ENCODE peak calls at places on chromosomes 4 and X, in four cellular contexts. I is mesothelial cell of epicardium; Z is CD4-positive, alpha-beta memory T cell; S is Karpas-422. F is an unnamed sample.

GRCh38 chr4:101865501-101866062 is 75.1 kb downstream of the BANK1 start:
- DNase-seq in I (no peak), Z (no peak), S (no peak), F (no peak)

GRCh38 chr4:149095798-149096197 is 653.6 kb upstream of the NR3C2 start:
- DNase-seq in I (no peak), Z (no peak), S (no peak), F (no peak)

GRCh38 chrX:131821945-131822622 is 201.0 kb upstream of the STK26 start:
- DNase-seq in I (no peak), Z (peak; percentile 90), S (peak; percentile 90), F (no peak)

GRCh38 chrX:23908219-23909003 is 605 bp downstream of the CXorf58 start:
- DNase-seq in I (no peak), Z (no peak), S (peak; percentile 70), F (no peak)

GRCh38 chrX:136584545-136584944 is 52.5 kb downstream of the VGLL1 start:
- DNase-seq in I (no peak), Z (no peak), S (no peak), F (no peak)

GRCh38 chrX:12949927-12950656 is 24.8 kb upstream of the TMSB4X start:
- DNase-seq in I (no peak), Z (peak; percentile 91), S (peak; percentile 96), F (peak; percentile 86)

GRCh38 chrX:38965883-38966282 is 164.6 kb downstream of the MID1IP1 start:
- DNase-seq in I (no peak), Z (no peak), S (no peak), F (no peak)

GRCh38 chr4:139523076-139523475 is 32.9 kb downstream of the SETD7 start:
- DNase-seq in I (no peak), Z (no peak), S (no peak), F (no peak)

GRCh38 chr4:150387983-150388382 is 194.0 kb upstream of the MAB21L2 start:
- DNase-seq in I (no peak), Z (no peak), S (no peak), F (no peak)

GRCh38 chr4:151228196-151229119 is 48.5 kb upstream of the PRSS48 start:
- DNase-seq in I (no peak), Z (no peak), S (no peak), F (no peak)

GRCh38 chrX:39755152-39756032 is 342.4 kb downstream of the BCOR start:
- DNase-seq in I (peak; percentile 79), Z (no peak), S (peak; percentile 5), F (no peak)

GRCh38 chr4:102438873-102439614 is 62.1 kb upstream of the NFKB1 start:
- DNase-seq in I (no peak), Z (no peak), S (no peak), F (no peak)

GRCh38 chrX:100435726-100436125 is 25.7 kb upstream of the PCDH19 start:
- DNase-seq in I (no peak), Z (no peak), S (no peak), F (no peak)

GRCh38 chrX:121308276-121308805 is 260.9 kb downstream of the GLUD2 start:
- DNase-seq in I (no peak), Z (peak; percentile 5), S (peak; percentile 63), F (peak; percentile 33)

GRCh38 chr4:10673817-10674369 is 10.7 kb downstream of the CLNK start:
- DNase-seq in I (no peak), Z (no peak), S (no peak), F (no peak)

GRCh38 chr4:117370944-117371665 is 285.7 kb upstream of the TRAM1L1 start:
- DNase-seq in I (no peak), Z (no peak), S (no peak), F (no peak)

GRCh38 chr4:113773014-113773413 is 11.5 kb upstream of the CAMK2D start:
- DNase-seq in I (no peak), Z (no peak), S (no peak), F (no peak)

GRCh38 chr4:6346373-6347110 is 76.9 kb downstream of the WFS1 start:
- DNase-seq in I (no peak), Z (no peak), S (no peak), F (no peak)

GRCh38 chrX:64850371-64851082 is 125.7 kb downstream of the ZC4H2 start:
- DNase-seq in I (no peak), Z (peak; percentile 5), S (no peak), F (peak; percentile 82)

GRCh38 chr4:117400039-117400835 is 314.9 kb upstream of the TRAM1L1 start:
- DNase-seq in I (no peak), Z (no peak), S (no peak), F (no peak)

GRCh38 chr4:56648245-56649151 is 32.6 kb downstream of the HOPX start:
- DNase-seq in I (no peak), Z (no peak), S (no peak), F (no peak)

GRCh38 chr4:84126061-84126787 is 372.9 kb downstream of the NKX6-1 start:
- DNase-seq in I (no peak), Z (no peak), S (no peak), F (no peak)

GRCh38 chr4:5656415-5656814 is 51.9 kb downstream of the EVC2 start:
- DNase-seq in I (no peak), Z (no peak), S (no peak), F (no peak)

GRCh38 chr4:6307891-6308290 is 38.2 kb downstream of the WFS1 start:
- DNase-seq in I (no peak), Z (no peak), S (no peak), F (no peak)

GRCh38 chr4:150236626-150237025 is 158.4 kb downstream of the DCLK2 start:
- DNase-seq in I (no peak), Z (no peak), S (no peak), F (no peak)

GRCh38 chr4:133151301-133151680 is 2.2 kb downstream of the PCDH10 start:
- DNase-seq in I (peak; percentile 45), Z (no peak), S (no peak), F (no peak)

GRCh38 chr4:73452953-73453700 is 17.1 kb downstream of the AFP start:
- DNase-seq in I (no peak), Z (no peak), S (no peak), F (no peak)

GRCh38 chrX:134669378-134670098 is 11.3 kb upstream of the PLAC1 start:
- DNase-seq in I (no peak), Z (no peak), S (no peak), F (no peak)

GRCh38 chr4:168708108-168708507 is 211.3 kb downstream of the PALLD start:
- DNase-seq in I (no peak), Z (no peak), S (no peak), F (no peak)

GRCh38 chr4:169658970-169659735 is 38.8 kb downstream of the CLCN3 start:
- DNase-seq in I (no peak), Z (no peak), S (peak; percentile 51), F (no peak)

GRCh38 chr4:158333820-158334219 is 123.5 kb downstream of the TMEM144 start:
- DNase-seq in I (no peak), Z (no peak), S (no peak), F (no peak)

GRCh38 chrX:111854778-111855490 is 21.0 kb upstream of the TRPC5OS start:
- DNase-seq in I (no peak), Z (no peak), S (no peak), F (no peak)

GRCh38 chr4:25020240-25020639 is 10.5 kb downstream of the LGI2 start:
- DNase-seq in I (no peak), Z (no peak), S (no peak), F (no peak)

GRCh38 chrX:111470681-111471403 is 40.6 kb upstream of the SERTM2 start:
- DNase-seq in I (no peak), Z (no peak), S (no peak), F (no peak)

F was measured in Jurkat, Clone E6-1.